ENCODE peak calls at places on chromosomes 5 and 9, in six cellular contexts. P is fibroblast of villous mesenchyme, A is brain microvascular endothelial cell, K is left lung, O is kidney epithelial cell, I is IMR-90. F is an unnamed sample.

GRCh38 chr5:34571380-34572041 is 84.6 kb upstream of the RAI14 start:
- DNase-seq in O (peak), A (peak), P (peak), I (peak), K (no peak), F (peak)

GRCh38 chr5:148974638-148975330 is 88.1 kb downstream of the SH3TC2 start:
- DNase-seq in P (no peak), I (no peak), O (no peak), A (no peak), K (no peak), F (no peak)

GRCh38 chr5:135051399-135051798 is 17.4 kb upstream of the PITX1 start:
- DNase-seq in K (no peak), I (no peak), P (peak), A (no peak), O (no peak), F (no peak)

GRCh38 chr5:103560826-103561225 is 1.8 kb downstream of the NUDT12 start:
- DNase-seq in P (no peak), A (no peak), I (no peak), O (no peak), K (no peak), F (no peak)

GRCh38 chr9:99013550-99013949 is 69.8 kb downstream of the COL15A1 start:
- DNase-seq in A (no peak), O (no peak), I (no peak), K (no peak), P (peak), F (no peak)

GRCh38 chr5:174384509-174384947 is 339.0 kb downstream of the NSG2 start:
- DNase-seq in P (peak), A (no peak), K (no peak), O (no peak), I (peak), F (peak)

GRCh38 chr5:125301704-125302103 is 555.3 kb upstream of the ZNF608 start:
- DNase-seq in P (no peak), K (no peak), A (no peak), I (no peak), O (no peak), F (no peak)

GRCh38 chr5:95962785-95963184 is 1.1 kb upstream of the ELL2 start:
- DNase-seq in P (no peak), O (no peak), A (peak), K (no peak), I (no peak), F (no peak)

GRCh38 chr5:120449501-120449900 is 14.6 kb upstream of the PRR16 start:
- DNase-seq in P (no peak), O (no peak), I (peak), K (no peak), A (peak), F (peak)

GRCh38 chr5:96432245-96433065 is 593 bp downstream of the PCSK1 start:
- DNase-seq in A (no peak), O (no peak), K (no peak), I (no peak), P (no peak), F (peak)

GRCh38 chr9:34628656-34629491 is at the start of gene ARID3C:
- DNase-seq in K (no peak), P (no peak), I (no peak), O (no peak), A (no peak), F (peak)

GRCh38 chr5:174398171-174398570 is 326.2 kb upstream of the MSX2 start:
- DNase-seq in I (no peak), P (no peak), K (no peak), O (no peak), A (no peak), F (no peak)

DNA sequence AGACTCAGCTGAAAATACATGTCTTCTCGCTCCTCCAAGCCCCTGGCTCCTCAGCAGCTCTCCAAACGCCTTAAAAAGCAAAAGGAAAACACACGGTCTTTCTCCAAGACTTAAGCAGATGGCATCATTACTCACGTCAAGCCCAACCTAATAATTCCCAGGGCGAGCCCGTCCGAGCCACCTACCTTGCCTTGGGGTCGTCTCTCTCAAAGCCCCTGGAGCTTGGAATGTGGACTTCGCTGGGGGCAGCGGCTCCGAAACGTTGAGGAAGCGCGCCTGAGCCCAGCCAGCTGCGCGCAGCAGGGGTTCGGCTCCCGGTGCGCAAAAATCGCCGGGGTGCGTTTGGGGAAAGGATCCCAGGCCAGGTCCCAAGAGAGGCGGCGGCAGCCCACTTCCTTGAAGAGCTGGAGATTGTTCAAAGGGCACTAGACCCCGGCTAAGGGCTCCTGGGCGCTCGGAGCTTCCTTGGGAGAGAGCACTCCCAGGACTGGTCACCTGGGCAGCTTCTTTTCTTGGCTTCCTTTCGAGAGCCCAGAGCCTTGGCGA is 395 bp downstream of the DRD1 start:
- DNase-seq in I (no peak), A (no peak), K (no peak), P (peak), O (no peak), F (no peak)
- H3K4me3 ChIP-seq in I (no peak), A (no peak), K (peak), P (no peak), O (no peak), F (no peak)

GRCh38 chr5:16945163-16945562 is 9.1 kb upstream of the MYO10 start:
- DNase-seq in I (no peak), P (no peak), O (no peak), A (no peak), K (no peak), F (no peak)
- TF ChIP-seq CTCF in I (no peak), P (no peak), O (no peak), A (no peak), K (no peak), F (no peak)

GRCh38 chr9:19387317-19387716 is 7.3 kb upstream of the RPS6 start:
- DNase-seq in A (no peak), P (peak), K (no peak), O (no peak), I (no peak), F (no peak)

GRCh38 chr9:19381656-19382055 is 1.6 kb upstream of the RPS6 start:
- DNase-seq in O (no peak), K (no peak), I (no peak), A (no peak), P (no peak), F (peak)

GRCh38 chr9:19386469-19387044 is 6.5 kb upstream of the RPS6 start:
- DNase-seq in K (no peak), P (no peak), O (no peak), A (no peak), I (no peak), F (no peak)
- H3K4me3 ChIP-seq in K (no peak), P (no peak), O (no peak), A (no peak), I (no peak), F (no peak)

GRCh38 chr9:81827616-81828296 is 100.5 kb upstream of the SPATA31D4 start:
- DNase-seq in I (no peak), P (no peak), A (no peak), K (no peak), O (no peak), F (no peak)

GRCh38 chr9:81829201-81829882 is 98.9 kb upstream of the SPATA31D4 start:
- DNase-seq in A (no peak), I (peak), K (no peak), P (peak), O (no peak), F (no peak)

GRCh38 chr9:81833563-81834345 is 94.5 kb upstream of the SPATA31D4 start:
- DNase-seq in K (no peak), P (peak), I (peak), O (no peak), A (no peak), F (peak)

GRCh38 chr9:81832571-81833285 is 95.5 kb upstream of the SPATA31D4 start:
- DNase-seq in K (no peak), I (no peak), O (no peak), P (no peak), A (no peak), F (no peak)
- TF ChIP-seq CTCF in K (no peak), I (no peak), O (no peak), P (no peak), A (no peak), F (no peak)

GRCh38 chr9:131728546-131728910 is 11.3 kb downstream of the RAPGEF1 start:
- DNase-seq in O (no peak), P (no peak), K (no peak), I (no peak), A (no peak), F (no peak)
- H3K4me3 ChIP-seq in O (no peak), P (no peak), K (no peak), I (no peak), A (no peak), F (no peak)

GRCh38 chr5:138449501-138450239 is 10.8 kb downstream of the REEP2 start:
- DNase-seq in K (peak), I (peak), A (peak), P (peak), O (no peak), F (peak)

GRCh38 chr5:138445547-138446271 is 6.9 kb downstream of the REEP2 start:
- DNase-seq in I (no peak), O (no peak), K (no peak), P (no peak), A (no peak), F (no peak)

GRCh38 chr5:138450971-138451370 is 12.1 kb downstream of the REEP2 start:
- DNase-seq in A (no peak), I (no peak), O (no peak), P (no peak), K (no peak), F (no peak)

GRCh38 chr5:138448070-138448469 is 9.2 kb downstream of the REEP2 start:
- DNase-seq in K (no peak), I (no peak), O (no peak), A (no peak), P (no peak), F (no peak)

GRCh38 chr5:138448481-138449398 is 9.9 kb downstream of the REEP2 start:
- DNase-seq in I (peak), K (no peak), O (no peak), A (peak), P (no peak), F (no peak)
- TF ChIP-seq CTCF in I (no peak), K (no peak), O (no peak), A (no peak), P (no peak), F (no peak)

GRCh38 chr9:107489144-107489673 is 360 bp downstream of the KLF4 start:
- DNase-seq in A (no peak), K (no peak), P (no peak), O (no peak), I (no peak), F (no peak)
- H3K4me3 ChIP-seq in A (peak), K (peak), P (peak), O (peak), I (peak), F (peak)

DNA sequence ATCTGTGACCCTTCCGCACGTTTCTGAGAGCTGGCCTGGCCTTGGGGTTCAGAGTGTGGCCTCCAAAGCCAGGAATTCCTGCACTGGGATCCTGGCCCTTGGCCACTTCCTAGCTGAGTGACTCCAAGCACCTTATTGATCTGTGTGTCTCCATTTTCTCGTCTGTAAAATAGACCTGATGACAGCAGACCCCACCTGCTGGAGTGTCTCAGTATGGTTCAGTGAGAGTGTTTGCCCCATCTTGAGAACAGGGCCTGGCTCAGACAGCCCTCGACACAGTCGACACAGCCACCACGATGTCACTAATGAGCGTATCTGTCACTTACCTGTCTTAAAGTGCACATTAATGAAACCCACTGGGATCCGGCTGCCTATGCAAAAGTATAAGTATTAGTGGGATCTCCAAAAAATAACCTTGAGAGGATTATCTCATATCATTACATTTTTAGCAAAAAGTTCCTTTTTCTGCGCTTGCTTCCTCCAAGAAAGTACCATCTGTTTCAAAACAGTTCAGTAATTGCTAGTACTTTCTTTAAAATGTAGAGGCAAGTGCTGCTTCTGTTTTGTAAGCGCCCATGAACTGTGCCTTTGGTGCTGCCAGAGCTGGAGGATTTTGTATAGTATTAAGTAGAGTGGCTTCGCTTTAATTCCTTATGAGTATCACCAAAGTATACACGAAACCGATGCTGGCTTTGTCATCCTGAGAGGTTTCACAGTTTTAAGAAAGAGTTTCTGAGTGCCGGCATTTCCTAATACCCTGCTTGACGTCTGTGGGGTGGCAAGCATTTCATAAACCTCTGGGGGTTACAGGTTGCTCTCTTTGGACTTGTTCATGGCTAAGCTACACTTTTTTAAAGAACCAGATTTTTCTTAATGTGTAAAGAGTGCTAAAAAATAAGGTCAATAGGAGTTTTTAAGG is 31.7 kb downstream of the UBE2QL1 start:
- DNase-seq in I (no peak), K (no peak), A (no peak), O (no peak), P (no peak), F (no peak)
- TF ChIP-seq CTCF in I (no peak), K (no peak), A (no peak), O (no peak), P (no peak), F (no peak)